ENCODE peak calls at places on chromosomes 6 and 20, in nine cellular contexts. M is endothelial cell of umbilical vein, T is spleen, R is Panc1, C is SK-N-MC, H is transverse colon, E is H1, F is HCT116, I is K562. V is an unnamed sample. For H3K36me3, the result is how much of the 10 kb centered on the place peaks cover.

GRCh38 chr6:97394160-97394748 is 111.2 kb upstream of the MMS22L start:
- DNase-seq in M (peak), T (no peak), R (peak), C (peak), H (peak), E (no peak), F (peak), I (peak), V (no peak)

GRCh38 chr6:136118787-136119186 is 131.3 kb downstream of the MTFR2 start:
- DNase-seq in M (no peak), T (no peak), R (no peak), C (no peak), H (no peak), E (no peak), F (no peak), I (peak), V (no peak)

GRCh38 chr20:62580052-62580451 is 62.3 kb upstream of the SLCO4A1 start:
- DNase-seq in M (no peak), T (no peak), R (no peak), C (no peak), H (no peak), E (no peak), F (no peak), I (no peak), V (no peak)

GRCh38 chr6:163354085-163354484 is 60.4 kb upstream of the QKI start:
- DNase-seq in M (peak), T (no peak), R (no peak), C (no peak), H (no peak), E (no peak), F (no peak), I (no peak), V (no peak)

GRCh38 chr6:117907600-117908245 is 659 bp downstream of the SLC35F1 start:
- DNase-seq in M (peak), T (no peak), R (no peak), C (no peak), H (no peak), E (no peak), F (no peak), I (no peak), V (no peak)

GRCh38 chr20:48705208-48706115 is 122.3 kb downstream of the PREX1 start:
- DNase-seq in M (no peak), T (no peak), R (no peak), C (no peak), H (no peak), E (no peak), F (no peak), I (no peak), V (no peak)

GRCh38 chr20:31831211-31831610 is 12.1 kb downstream of the MYLK2 start:
- DNase-seq in M (no peak), T (no peak), R (no peak), C (no peak), H (no peak), E (no peak), F (no peak), I (no peak), V (no peak)

GRCh38 chr20:49750611-49751396 is 37.1 kb upstream of the B4GALT5 start:
- DNase-seq in M (no peak), T (peak), R (no peak), C (no peak), H (peak), E (no peak), F (no peak), I (no peak), V (no peak)

GRCh38 chr6:29824144-29824543 is 3.5 kb upstream of the HLA-G start:
- DNase-seq in M (no peak), T (no peak), R (no peak), C (no peak), H (no peak), E (no peak), F (no peak), I (no peak), V (no peak)

GRCh38 chr6:35948725-35949124 is 27.8 kb upstream of the SRPK1 start:
- DNase-seq in M (peak), T (no peak), R (no peak), C (no peak), H (no peak), E (no peak), F (peak), I (no peak), V (no peak)

GRCh38 chr6:157158897-157159296 is 164.4 kb downstream of the TMEM242 start:
- DNase-seq in M (no peak), T (no peak), R (no peak), C (no peak), H (no peak), E (no peak), F (no peak), I (no peak), V (no peak)
- TF ChIP-seq POLR2AphosphoS5 in M (no peak), T (no peak), R (no peak), C (no peak), H (no peak), E (no peak), F (no peak), I (no peak), V (no peak)

GRCh38 chr6:132459605-132459952 is 53.3 kb downstream of the STX7 start:
- DNase-seq in M (no peak), T (no peak), R (no peak), C (no peak), H (no peak), E (no peak), F (no peak), I (no peak), V (no peak)
- H3K36me3 ChIP-seq in M (under half), T (half or more), R (under half), C (under half), H (under half), E (under half), F (under half), I (half or more), V (under half)

GRCh38 chr20:12955611-12956010 is 53.2 kb upstream of the SPTLC3 start:
- DNase-seq in M (no peak), T (no peak), R (no peak), C (no peak), H (no peak), E (no peak), F (no peak), I (no peak), V (no peak)

GRCh38 chr20:12961725-12962124 is 47.0 kb upstream of the SPTLC3 start:
- DNase-seq in M (no peak), T (no peak), R (no peak), C (no peak), H (no peak), E (no peak), F (no peak), I (no peak), V (no peak)

GRCh38 chr20:12956303-12956702 is 52.5 kb upstream of the SPTLC3 start:
- DNase-seq in M (no peak), T (no peak), R (no peak), C (no peak), H (no peak), E (no peak), F (no peak), I (no peak), V (no peak)
- TF ChIP-seq POLR2AphosphoS5 in M (no peak), T (no peak), R (no peak), C (no peak), H (no peak), E (no peak), F (no peak), I (no peak), V (no peak)

GRCh38 chr6:155291291-155291690 is 23.0 kb downstream of the TFB1M start:
- DNase-seq in M (no peak), T (no peak), R (no peak), C (no peak), H (no peak), E (no peak), F (no peak), I (no peak), V (no peak)
- H3K36me3 ChIP-seq in M (under half), T (half or more), R (under half), C (half or more), H (under half), E (half or more), F (under half), I (half or more), V (under half)